ENCODE peak calls at places on chromosomes 1 and 21, in nine cellular contexts. One of them, this sample, is unnamed.

GRCh38 chr1:9207086-9207485 is 27.5 kb upstream of the H6PD start:
- DNase-seq in Panc1: no peak
- DNase-seq in HFFc6: peak
- DNase-seq in kidney tubule cell: peak
- DNase-seq in D341Med: no peak
- DNase-seq in stromal cell of bone marrow: peak
- DNase-seq in NCI-H774: no peak
- DNase-seq in GDM1: no peak
- DNase-seq in HTR-8/SVneo: no peak
- DNase-seq in this sample: no peak

GRCh38 chr1:32197837-32198236 is 2.6 kb upstream of the CCDC28B start:
- DNase-seq in HTR-8/SVneo: no peak
- DNase-seq in stromal cell of bone marrow: no peak
- DNase-seq in NCI-H774: no peak
- DNase-seq in D341Med: no peak
- DNase-seq in GDM1: no peak
- DNase-seq in kidney tubule cell: no peak
- DNase-seq in HFFc6: no peak
- DNase-seq in Panc1: no peak
- DNase-seq in this sample: no peak

GRCh38 chr1:47593001-47593568 is 155.2 kb downstream of the FOXD2 start:
- DNase-seq in HTR-8/SVneo: no peak
- DNase-seq in NCI-H774: no peak
- DNase-seq in GDM1: no peak
- DNase-seq in HFFc6: no peak
- DNase-seq in kidney tubule cell: no peak
- DNase-seq in Panc1: no peak
- DNase-seq in stromal cell of bone marrow: no peak
- DNase-seq in D341Med: no peak
- DNase-seq in this sample: no peak

GRCh38 chr1:97252076-97252475 is 530.5 kb downstream of the PTBP2 start:
- DNase-seq in HFFc6: peak
- DNase-seq in stromal cell of bone marrow: peak
- DNase-seq in HTR-8/SVneo: no peak
- DNase-seq in kidney tubule cell: peak
- DNase-seq in D341Med: no peak
- DNase-seq in GDM1: no peak
- DNase-seq in Panc1: no peak
- DNase-seq in NCI-H774: no peak
- DNase-seq in this sample: no peak

GRCh38 chr1:6625579-6626149 is 996 bp downstream of the THAP3 start:
- DNase-seq in Panc1: no peak
- DNase-seq in kidney tubule cell: peak
- DNase-seq in D341Med: no peak
- DNase-seq in stromal cell of bone marrow: no peak
- DNase-seq in GDM1: no peak
- DNase-seq in HFFc6: peak
- DNase-seq in NCI-H774: no peak
- DNase-seq in HTR-8/SVneo: peak
- DNase-seq in this sample: peak

GRCh38 chr1:17624540-17625256 is 85.2 kb downstream of the ARHGEF10L start:
- DNase-seq in HTR-8/SVneo: no peak
- DNase-seq in kidney tubule cell: peak
- DNase-seq in HFFc6: peak
- DNase-seq in Panc1: no peak
- DNase-seq in stromal cell of bone marrow: peak
- DNase-seq in D341Med: no peak
- DNase-seq in NCI-H774: no peak
- DNase-seq in GDM1: no peak
- DNase-seq in this sample: no peak

GRCh38 chr1:245448858-245449534 is 294.2 kb downstream of the KIF26B start:
- DNase-seq in stromal cell of bone marrow: no peak
- DNase-seq in HFFc6: no peak
- DNase-seq in Panc1: no peak
- DNase-seq in D341Med: no peak
- DNase-seq in GDM1: no peak
- DNase-seq in NCI-H774: no peak
- DNase-seq in kidney tubule cell: no peak
- DNase-seq in HTR-8/SVneo: no peak
- DNase-seq in this sample: no peak

GRCh38 chr1:45230537-45230936 is 24.1 kb upstream of the ZSWIM5 start:
- DNase-seq in NCI-H774: no peak
- DNase-seq in D341Med: no peak
- DNase-seq in kidney tubule cell: no peak
- DNase-seq in Panc1: no peak
- DNase-seq in stromal cell of bone marrow: no peak
- DNase-seq in HTR-8/SVneo: no peak
- DNase-seq in HFFc6: no peak
- DNase-seq in GDM1: no peak
- DNase-seq in this sample: no peak

GRCh38 chr1:226181996-226182714 is 4.4 kb downstream of the ACBD3 start:
- DNase-seq in HFFc6: peak
- DNase-seq in GDM1: peak
- DNase-seq in NCI-H774: no peak
- DNase-seq in kidney tubule cell: peak
- DNase-seq in Panc1: no peak
- DNase-seq in stromal cell of bone marrow: no peak
- DNase-seq in D341Med: peak
- DNase-seq in HTR-8/SVneo: peak
- DNase-seq in this sample: peak

GRCh38 chr1:59985901-59986735 is 59.5 kb upstream of the CYP2J2 start:
- DNase-seq in stromal cell of bone marrow: no peak
- DNase-seq in D341Med: no peak
- DNase-seq in HTR-8/SVneo: no peak
- DNase-seq in kidney tubule cell: no peak
- DNase-seq in HFFc6: no peak
- DNase-seq in Panc1: no peak
- DNase-seq in GDM1: no peak
- DNase-seq in NCI-H774: no peak
- DNase-seq in this sample: no peak

GRCh38 chr21:38486221-38486620 is 12.1 kb downstream of the ERG start:
- DNase-seq in NCI-H774: peak
- DNase-seq in D341Med: no peak
- DNase-seq in GDM1: no peak
- DNase-seq in HFFc6: peak
- DNase-seq in HTR-8/SVneo: no peak
- DNase-seq in kidney tubule cell: peak
- DNase-seq in stromal cell of bone marrow: no peak
- DNase-seq in Panc1: no peak
- DNase-seq in this sample: no peak

GRCh38 chr1:232579958-232580705 is 49.8 kb downstream of the SIPA1L2 start:
- DNase-seq in stromal cell of bone marrow: no peak
- DNase-seq in kidney tubule cell: peak
- DNase-seq in Panc1: no peak
- DNase-seq in HTR-8/SVneo: no peak
- DNase-seq in HFFc6: no peak
- DNase-seq in D341Med: no peak
- DNase-seq in GDM1: no peak
- DNase-seq in NCI-H774: no peak
- DNase-seq in this sample: no peak

GRCh38 chr1:206059354-206059915 is 6.5 kb downstream of the RHEX start:
- DNase-seq in GDM1: no peak
- DNase-seq in HTR-8/SVneo: no peak
- DNase-seq in D341Med: no peak
- DNase-seq in kidney tubule cell: no peak
- DNase-seq in NCI-H774: no peak
- DNase-seq in Panc1: no peak
- DNase-seq in HFFc6: no peak
- DNase-seq in stromal cell of bone marrow: no peak
- DNase-seq in this sample: no peak

GRCh38 chr1:78834201-78834741 is 172.3 kb downstream of the ADGRL4 start:
- DNase-seq in kidney tubule cell: peak
- DNase-seq in NCI-H774: no peak
- DNase-seq in stromal cell of bone marrow: no peak
- DNase-seq in Panc1: no peak
- DNase-seq in GDM1: no peak
- DNase-seq in HFFc6: no peak
- DNase-seq in HTR-8/SVneo: no peak
- DNase-seq in D341Med: no peak
- DNase-seq in this sample: no peak

GRCh38 chr1:160633330-160633903 is 13.4 kb downstream of the SLAMF1 start:
- DNase-seq in stromal cell of bone marrow: no peak
- DNase-seq in NCI-H774: no peak
- DNase-seq in HFFc6: no peak
- DNase-seq in D341Med: no peak
- DNase-seq in Panc1: no peak
- DNase-seq in kidney tubule cell: no peak
- DNase-seq in GDM1: no peak
- DNase-seq in HTR-8/SVneo: no peak
- DNase-seq in this sample: no peak

GRCh38 chr21:41926807-41927171 is 27.0 kb downstream of the C2CD2 start:
- DNase-seq in NCI-H774: no peak
- DNase-seq in GDM1: no peak
- DNase-seq in D341Med: no peak
- DNase-seq in HTR-8/SVneo: no peak
- DNase-seq in stromal cell of bone marrow: no peak
- DNase-seq in HFFc6: no peak
- DNase-seq in kidney tubule cell: no peak
- DNase-seq in Panc1: no peak
- DNase-seq in this sample: no peak

GRCh38 chr1:94481473-94481933 is 60.1 kb downstream of the F3 start:
- DNase-seq in Panc1: peak
- DNase-seq in GDM1: peak
- DNase-seq in HFFc6: peak
- DNase-seq in D341Med: peak
- DNase-seq in kidney tubule cell: peak
- DNase-seq in NCI-H774: peak
- DNase-seq in stromal cell of bone marrow: peak
- DNase-seq in HTR-8/SVneo: peak
- DNase-seq in this sample: peak

GRCh38 chr1:236112332-236112627 is 30.1 kb upstream of the GPR137B start:
- DNase-seq in HTR-8/SVneo: no peak
- DNase-seq in D341Med: no peak
- DNase-seq in Panc1: no peak
- DNase-seq in GDM1: no peak
- DNase-seq in kidney tubule cell: no peak
- DNase-seq in HFFc6: no peak
- DNase-seq in stromal cell of bone marrow: no peak
- DNase-seq in NCI-H774: no peak
- DNase-seq in this sample: no peak

GRCh38 chr1:33152685-33153432 is 29.0 kb downstream of the TRIM62 start:
- DNase-seq in HFFc6: no peak
- DNase-seq in kidney tubule cell: no peak
- DNase-seq in NCI-H774: no peak
- DNase-seq in stromal cell of bone marrow: peak
- DNase-seq in GDM1: no peak
- DNase-seq in Panc1: no peak
- DNase-seq in HTR-8/SVneo: no peak
- DNase-seq in D341Med: peak
- DNase-seq in this sample: peak

GRCh38 chr1:178825167-178825566 is 45.7 kb downstream of the ANGPTL1 start:
- DNase-seq in Panc1: no peak
- DNase-seq in kidney tubule cell: no peak
- DNase-seq in HFFc6: no peak
- DNase-seq in HTR-8/SVneo: no peak
- DNase-seq in D341Med: no peak
- DNase-seq in stromal cell of bone marrow: no peak
- DNase-seq in NCI-H774: no peak
- DNase-seq in GDM1: no peak
- DNase-seq in this sample: no peak

GRCh38 chr1:44605904-44606615 is 68.2 kb downstream of the TMEM53 start:
- DNase-seq in HFFc6: no peak
- DNase-seq in GDM1: no peak
- DNase-seq in HTR-8/SVneo: no peak
- DNase-seq in Panc1: no peak
- DNase-seq in kidney tubule cell: no peak
- DNase-seq in NCI-H774: no peak
- DNase-seq in stromal cell of bone marrow: peak
- DNase-seq in D341Med: no peak
- DNase-seq in this sample: no peak

GRCh38 chr1:183733610-183734219 is 71.2 kb upstream of the RGL1 start:
- DNase-seq in stromal cell of bone marrow: no peak
- DNase-seq in HFFc6: no peak
- DNase-seq in D341Med: no peak
- DNase-seq in NCI-H774: no peak
- DNase-seq in GDM1: no peak
- DNase-seq in HTR-8/SVneo: no peak
- DNase-seq in kidney tubule cell: no peak
- DNase-seq in Panc1: no peak
- DNase-seq in this sample: no peak

GRCh38 chr1:229227298-229227919 is 43.5 kb upstream of the RAB4A start:
- DNase-seq in Panc1: peak
- DNase-seq in D341Med: peak
- DNase-seq in HTR-8/SVneo: peak
- DNase-seq in HFFc6: peak
- DNase-seq in GDM1: peak
- DNase-seq in kidney tubule cell: peak
- DNase-seq in stromal cell of bone marrow: peak
- DNase-seq in NCI-H774: peak
- DNase-seq in this sample: peak

GRCh38 chr1:204477036-204477740 is 17.4 kb downstream of the PIK3C2B start:
- DNase-seq in GDM1: no peak
- DNase-seq in Panc1: no peak
- DNase-seq in HTR-8/SVneo: no peak
- DNase-seq in HFFc6: no peak
- DNase-seq in D341Med: no peak
- DNase-seq in stromal cell of bone marrow: no peak
- DNase-seq in kidney tubule cell: peak
- DNase-seq in NCI-H774: no peak
- DNase-seq in this sample: no peak

GRCh38 chr1:47627016-47627415 is 189.2 kb downstream of the FOXD2 start:
- DNase-seq in Panc1: no peak
- DNase-seq in stromal cell of bone marrow: no peak
- DNase-seq in kidney tubule cell: no peak
- DNase-seq in D341Med: no peak
- DNase-seq in HTR-8/SVneo: no peak
- DNase-seq in GDM1: no peak
- DNase-seq in NCI-H774: no peak
- DNase-seq in HFFc6: no peak
- DNase-seq in this sample: peak

GRCh38 chr1:180597520-180597919 is 34.3 kb upstream of the XPR1 start:
- DNase-seq in stromal cell of bone marrow: no peak
- DNase-seq in D341Med: no peak
- DNase-seq in Panc1: no peak
- DNase-seq in NCI-H774: no peak
- DNase-seq in HFFc6: no peak
- DNase-seq in kidney tubule cell: no peak
- DNase-seq in HTR-8/SVneo: no peak
- DNase-seq in GDM1: no peak
- DNase-seq in this sample: no peak

GRCh38 chr1:216632980-216633379 is 90.2 kb downstream of the ESRRG start:
- DNase-seq in GDM1: no peak
- DNase-seq in HTR-8/SVneo: no peak
- DNase-seq in D341Med: no peak
- DNase-seq in HFFc6: no peak
- DNase-seq in Panc1: no peak
- DNase-seq in kidney tubule cell: no peak
- DNase-seq in NCI-H774: no peak
- DNase-seq in stromal cell of bone marrow: no peak
- DNase-seq in this sample: no peak

GRCh38 chr1:181061891-181062777 is 26.4 kb upstream of the IER5 start:
- DNase-seq in GDM1: peak
- DNase-seq in kidney tubule cell: no peak
- DNase-seq in stromal cell of bone marrow: no peak
- DNase-seq in Panc1: no peak
- DNase-seq in HTR-8/SVneo: no peak
- DNase-seq in HFFc6: no peak
- DNase-seq in NCI-H774: no peak
- DNase-seq in D341Med: no peak
- DNase-seq in this sample: no peak

GRCh38 chr1:15965228-15965767 is 10.6 kb downstream of the ZBTB17 start:
- DNase-seq in HFFc6: peak
- DNase-seq in HTR-8/SVneo: no peak
- DNase-seq in D341Med: no peak
- DNase-seq in stromal cell of bone marrow: no peak
- DNase-seq in GDM1: no peak
- DNase-seq in Panc1: no peak
- DNase-seq in NCI-H774: no peak
- DNase-seq in kidney tubule cell: no peak
- DNase-seq in this sample: no peak

GRCh38 chr21:22791986-22792560 is 1793.9 kb downstream of the NCAM2 start:
- DNase-seq in NCI-H774: peak
- DNase-seq in HTR-8/SVneo: peak
- DNase-seq in GDM1: no peak
- DNase-seq in kidney tubule cell: peak
- DNase-seq in HFFc6: peak
- DNase-seq in stromal cell of bone marrow: peak
- DNase-seq in Panc1: peak
- DNase-seq in D341Med: peak
- DNase-seq in this sample: peak

GRCh38 chr1:54297596-54298283 is 97.8 kb downstream of the MRPL37 start:
- DNase-seq in HFFc6: no peak
- DNase-seq in kidney tubule cell: peak
- DNase-seq in stromal cell of bone marrow: no peak
- DNase-seq in D341Med: peak
- DNase-seq in NCI-H774: no peak
- DNase-seq in GDM1: no peak
- DNase-seq in HTR-8/SVneo: no peak
- DNase-seq in Panc1: no peak
- DNase-seq in this sample: peak

This sample was measured in testis.